ENCODE peak calls at places on chromosomes 6 and 20, in nine cellular contexts. M is kidney epithelial cell, N is glutamatergic neuron, S is fibroblast of lung, K is breast epithelium, A is heart left ventricle, C is nephron progenitor cell, T is lower lobe of right lung, B is ovary. R is an unnamed sample.

GRCh38 chr20:57772349-57772964 is 62.6 kb upstream of the PMEPA1 start:
- DNase-seq in M (peak), N (no peak), S (peak), K (no peak), A (no peak), C (no peak), T (no peak), B (no peak), R (peak)

GRCh38 chr6:70667711-70668498 is at the start of gene SMAP1:
- DNase-seq in M (peak), N (peak), S (peak), K (peak), A (peak), C (peak), T (peak), B (peak), R (peak)

GRCh38 chr6:106918128-106918527 is 56.4 kb downstream of the CD24 start:
- DNase-seq in M (no peak), N (no peak), S (no peak), K (no peak), A (no peak), C (no peak), T (no peak), B (no peak), R (no peak)

GRCh38 chr20:32028647-32029372 is 18.6 kb downstream of the CCM2L start:
- DNase-seq in M (no peak), N (peak), S (no peak), K (no peak), A (no peak), C (peak), T (no peak), B (no peak), R (no peak)

GRCh38 chr6:16318538-16318937 is 80.2 kb downstream of the GMPR start:
- DNase-seq in M (no peak), N (no peak), S (peak), K (no peak), A (no peak), C (no peak), T (no peak), B (no peak), R (peak)

GRCh38 chr6:84653027-84653551 is 111.3 kb downstream of the TBX18 start:
- DNase-seq in M (no peak), N (no peak), S (no peak), K (no peak), A (no peak), C (no peak), T (no peak), B (no peak), R (no peak)

GRCh38 chr20:32252189-32252588 is 25.3 kb upstream of the KIF3B start:
- DNase-seq in M (no peak), N (no peak), S (no peak), K (no peak), A (no peak), C (no peak), T (no peak), B (no peak), R (no peak)

GRCh38 chr20:51735728-51736600 is 32.2 kb downstream of the ATP9A start:
- DNase-seq in M (no peak), N (no peak), S (no peak), K (no peak), A (no peak), C (no peak), T (no peak), B (peak), R (no peak)

GRCh38 chr6:35634316-35634715 is 54.4 kb downstream of the FKBP5 start:
- DNase-seq in M (no peak), N (no peak), S (peak), K (no peak), A (peak), C (no peak), T (no peak), B (no peak), R (no peak)

GRCh38 chr6:108689279-108690161 is 128.8 kb downstream of the FOXO3 start:
- DNase-seq in M (peak), N (no peak), S (peak), K (peak), A (peak), C (no peak), T (peak), B (peak), R (peak)

GRCh38 chr6:47258724-47259347 is 50.9 kb downstream of the TNFRSF21 start:
- DNase-seq in M (no peak), N (no peak), S (no peak), K (no peak), A (no peak), C (no peak), T (no peak), B (no peak), R (no peak)

GRCh38 chr6:26312501-26313390 is 52.3 kb upstream of the BTN3A2 start:
- DNase-seq in M (no peak), N (peak), S (peak), K (peak), A (peak), C (peak), T (peak), B (peak), R (no peak)

GRCh38 chr6:122042851-122043250 is 356.6 kb upstream of the HSF2 start:
- DNase-seq in M (no peak), N (no peak), S (peak), K (no peak), A (peak), C (peak), T (no peak), B (peak), R (no peak)

GRCh38 chr6:149484733-149485700 is at the start of gene ZC3H12D:
- DNase-seq in M (no peak), N (no peak), S (peak), K (no peak), A (peak), C (no peak), T (peak), B (no peak), R (no peak)

GRCh38 chr6:137303436-137303835 is 84.3 kb upstream of the IFNGR1 start:
- DNase-seq in M (no peak), N (no peak), S (no peak), K (no peak), A (no peak), C (no peak), T (no peak), B (no peak), R (no peak)

GRCh38 chr6:56795852-56796532 is 153.3 kb upstream of the DST start:
- DNase-seq in M (no peak), N (no peak), S (peak), K (no peak), A (no peak), C (no peak), T (no peak), B (no peak), R (peak)

GRCh38 chr20:8291873-8292272 is 159.8 kb downstream of the PLCB1 start:
- DNase-seq in M (no peak), N (no peak), S (peak), K (no peak), A (no peak), C (no peak), T (no peak), B (no peak), R (no peak)

GRCh38 chr20:47353697-47354387 is 2.7 kb downstream of the ZMYND8 start:
- DNase-seq in M (no peak), N (no peak), S (peak), K (no peak), A (no peak), C (no peak), T (peak), B (no peak), R (peak)
- TF ChIP-seq CTCF in M (no peak), N (no peak), S (no peak), K (no peak), A (no peak), C (no peak), T (no peak), B (no peak), R (no peak)

DNA sequence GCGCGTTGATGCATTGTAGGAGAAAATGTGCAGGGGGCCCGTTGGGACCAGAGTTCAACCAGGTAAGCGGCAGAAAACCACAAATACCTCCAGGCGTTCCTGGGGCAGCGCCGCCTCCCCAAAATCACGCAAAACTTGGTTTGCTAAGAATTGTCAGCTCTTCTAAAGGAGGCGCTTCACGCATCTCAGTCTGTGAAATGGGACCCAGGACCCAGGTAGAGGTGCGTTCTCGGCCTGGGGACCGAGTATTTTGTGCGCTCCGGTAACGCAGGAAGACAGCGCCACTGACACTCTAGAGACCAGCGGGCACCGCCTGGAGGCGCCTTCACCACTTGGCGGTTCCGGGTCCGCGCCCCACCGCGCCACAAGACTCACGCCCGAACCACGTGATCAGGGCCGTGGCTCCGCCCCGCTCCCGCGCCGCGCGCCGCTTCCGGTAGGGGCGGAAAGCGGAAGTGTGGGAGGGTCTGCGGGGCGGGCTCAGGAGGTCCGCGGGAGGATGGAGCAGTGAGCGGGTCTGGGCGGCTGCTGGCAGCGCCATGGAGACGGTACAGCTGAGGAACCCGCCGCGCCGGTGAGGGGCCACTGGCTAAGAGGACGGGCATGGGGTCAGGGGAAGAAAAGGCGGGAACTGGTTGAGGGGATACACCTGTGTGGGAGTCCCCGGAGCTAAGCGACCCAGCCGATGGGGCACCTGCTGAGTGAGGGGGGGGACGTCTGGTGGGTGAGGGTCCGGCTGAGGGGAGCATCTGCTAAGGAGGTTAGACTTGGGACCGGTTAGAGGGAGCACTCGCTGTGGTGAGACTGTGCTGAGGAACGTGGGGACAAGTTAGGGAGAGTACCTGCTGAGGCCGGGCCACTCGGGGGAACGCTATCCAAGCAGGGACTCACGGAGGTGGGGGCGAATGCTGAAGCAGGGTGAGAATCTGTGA is at the start of gene STK4:
- DNase-seq in M (peak), N (peak), S (peak), K (peak), A (peak), C (peak), T (peak), B (peak), R (peak)
- TF ChIP-seq CTCF in M (peak), N (peak), S (peak), K (peak), A (peak), C (no peak), T (peak), B (no peak), R (peak)

GRCh38 chr6:105136433-105137350 is 43.1 kb downstream of the POPDC3 start:
- DNase-seq in M (no peak), N (peak), S (peak), K (no peak), A (peak), C (peak), T (peak), B (peak), R (peak)

GRCh38 chr6:105135907-105136432 is 43.8 kb downstream of the POPDC3 start:
- DNase-seq in M (no peak), N (no peak), S (peak), K (no peak), A (peak), C (no peak), T (no peak), B (no peak), R (no peak)

GRCh38 chr6:105137388-105137787 is 42.4 kb downstream of the POPDC3 start:
- DNase-seq in M (no peak), N (peak), S (peak), K (no peak), A (peak), C (peak), T (no peak), B (peak), R (no peak)

GRCh38 chr6:105138141-105138540 is 41.7 kb downstream of the POPDC3 start:
- DNase-seq in M (no peak), N (no peak), S (no peak), K (no peak), A (no peak), C (no peak), T (no peak), B (no peak), R (no peak)

GRCh38 chr6:105135056-105135455 is 44.8 kb downstream of the POPDC3 start:
- DNase-seq in M (no peak), N (no peak), S (peak), K (no peak), A (no peak), C (no peak), T (no peak), B (no peak), R (no peak)
- TF ChIP-seq CTCF in M (no peak), N (no peak), S (peak), K (no peak), A (peak), C (no peak), T (no peak), B (no peak), R (no peak)

GRCh38 chr6:217048-217659 is 75.1 kb upstream of the DUSP22 start:
- DNase-seq in M (no peak), N (peak), S (no peak), K (no peak), A (no peak), C (peak), T (no peak), B (no peak), R (no peak)
- TF ChIP-seq CTCF in M (peak), N (peak), S (peak), K (no peak), A (peak), C (peak), T (peak), B (no peak), R (peak)

GRCh38 chr6:41228616-41229015 is 467 bp downstream of the TREML4 start:
- DNase-seq in M (no peak), N (no peak), S (no peak), K (no peak), A (no peak), C (no peak), T (no peak), B (no peak), R (no peak)
- TF ChIP-seq CTCF in M (no peak), N (no peak), S (no peak), K (no peak), A (no peak), C (no peak), T (no peak), B (no peak), R (no peak)

GRCh38 chr20:38601216-38602184 is at the start of gene ARHGAP40:
- DNase-seq in M (no peak), N (peak), S (no peak), K (peak), A (no peak), C (peak), T (peak), B (no peak), R (peak)
- TF ChIP-seq CTCF in M (peak), N (no peak), S (no peak), K (peak), A (no peak), C (no peak), T (no peak), B (no peak), R (no peak)

DNA sequence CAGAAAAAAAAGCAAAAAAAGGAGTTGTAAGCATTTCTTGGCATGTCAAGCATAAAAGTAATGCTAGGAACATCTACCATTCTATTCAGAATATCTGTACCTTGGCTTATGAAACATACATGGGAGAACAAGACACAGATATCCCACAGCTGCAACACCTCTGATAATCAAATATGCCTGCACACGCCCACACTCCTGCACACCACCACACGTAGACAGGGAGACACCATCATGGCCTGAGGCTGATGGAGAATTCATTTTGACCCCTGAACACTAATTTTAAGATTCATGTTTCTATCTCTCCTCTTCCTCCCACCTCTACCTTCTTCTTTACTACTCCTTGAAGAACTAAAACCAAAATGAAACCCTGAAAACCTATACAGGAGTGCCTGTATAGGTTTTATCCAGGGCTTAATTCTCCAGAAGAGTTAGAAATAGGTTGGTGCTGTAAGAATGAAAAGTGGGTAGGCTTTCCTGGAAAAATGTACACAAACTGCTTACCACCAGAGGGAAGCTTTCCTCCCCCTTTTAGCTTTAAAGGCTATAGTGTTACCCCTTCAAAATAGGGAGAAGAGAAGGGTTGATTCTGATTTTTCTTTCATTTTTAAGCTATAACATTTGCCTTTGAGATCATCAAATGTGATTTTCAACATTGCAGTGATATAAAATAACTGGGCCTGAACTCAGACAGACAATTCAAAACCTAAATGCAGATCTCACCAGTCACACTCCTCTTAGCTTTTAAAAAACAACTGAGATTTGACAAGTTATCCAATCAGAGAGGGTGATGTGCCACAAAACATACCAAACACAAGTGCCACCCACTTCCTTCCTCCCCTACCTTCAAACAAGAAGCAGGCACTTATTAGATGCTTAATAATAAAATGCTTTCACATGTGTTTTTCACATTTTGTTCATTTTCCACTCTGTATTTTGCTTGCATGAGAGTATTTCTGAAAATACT is 57.9 kb downstream of the ELOVL5 start:
- DNase-seq in M (no peak), N (no peak), S (no peak), K (no peak), A (no peak), C (no peak), T (no peak), B (no peak), R (no peak)
- TF ChIP-seq CTCF in M (no peak), N (no peak), S (peak), K (no peak), A (no peak), C (no peak), T (no peak), B (no peak), R (no peak)

GRCh38 chr6:111342913-111343312 is 140.1 kb downstream of the REV3L start:
- DNase-seq in M (no peak), N (no peak), S (peak), K (no peak), A (no peak), C (no peak), T (no peak), B (no peak), R (no peak)

GRCh38 chr6:111347589-111347988 is 135.4 kb downstream of the REV3L start:
- DNase-seq in M (no peak), N (no peak), S (no peak), K (no peak), A (no peak), C (no peak), T (no peak), B (no peak), R (no peak)
- TF ChIP-seq CTCF in M (no peak), N (no peak), S (no peak), K (no peak), A (no peak), C (no peak), T (no peak), B (no peak), R (no peak)

GRCh38 chr6:42103218-42103617 is 39.2 kb downstream of the C6orf132 start:
- DNase-seq in M (no peak), N (no peak), S (no peak), K (no peak), A (no peak), C (no peak), T (no peak), B (no peak), R (no peak)

GRCh38 chr6:42104807-42105713 is 37.4 kb downstream of the C6orf132 start:
- DNase-seq in M (no peak), N (peak), S (no peak), K (no peak), A (no peak), C (no peak), T (no peak), B (no peak), R (no peak)

GRCh38 chr6:42105714-42106662 is 36.4 kb downstream of the C6orf132 start:
- DNase-seq in M (no peak), N (no peak), S (no peak), K (no peak), A (no peak), C (no peak), T (no peak), B (peak), R (no peak)

GRCh38 chr6:42103753-42104094 is 38.7 kb downstream of the C6orf132 start:
- DNase-seq in M (no peak), N (no peak), S (no peak), K (no peak), A (no peak), C (no peak), T (no peak), B (no peak), R (no peak)

DNA sequence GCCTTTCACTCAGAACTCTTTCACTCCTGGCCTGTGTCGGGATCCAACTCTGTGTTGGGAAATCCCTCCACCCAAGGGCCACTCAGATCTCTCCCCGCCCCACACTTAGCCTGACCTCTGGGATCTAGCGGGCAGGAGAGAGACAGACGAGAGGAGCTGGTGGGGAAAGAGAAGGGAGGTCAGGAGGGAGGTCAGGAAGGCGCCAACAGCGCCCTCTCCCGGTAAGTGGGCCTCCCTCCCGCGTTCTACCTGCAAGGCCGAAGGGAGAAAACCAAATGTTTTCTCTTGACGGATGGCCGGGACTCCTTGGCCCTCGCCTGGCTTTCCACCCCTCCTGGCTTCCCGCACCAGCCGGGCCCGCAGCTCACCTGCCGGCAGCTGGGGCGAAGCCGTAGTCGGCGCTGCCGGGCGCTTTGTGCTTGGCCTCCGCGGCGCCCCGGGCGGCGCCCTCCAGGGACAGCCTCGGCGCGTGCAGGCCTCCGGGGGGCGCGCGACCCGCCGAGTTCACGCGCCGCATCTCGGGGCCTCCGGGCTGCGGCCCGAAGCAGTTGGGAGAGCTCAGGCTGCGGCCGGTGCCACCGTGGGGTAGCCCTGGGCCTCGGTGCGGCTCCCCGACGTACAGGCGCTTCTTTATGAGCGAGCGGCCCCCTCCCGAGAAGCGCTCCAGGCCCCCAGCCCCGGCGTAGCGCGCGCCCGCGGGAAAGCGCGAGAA is 38.2 kb downstream of the C6orf132 start:
- DNase-seq in M (no peak), N (peak), S (peak), K (no peak), A (peak), C (peak), T (peak), B (peak), R (no peak)
- TF ChIP-seq CTCF in M (peak), N (peak), S (peak), K (no peak), A (peak), C (peak), T (peak), B (no peak), R (no peak)

GRCh38 chr20:43287637-43288036 is 97.9 kb upstream of the PTPRT start:
- DNase-seq in M (no peak), N (no peak), S (no peak), K (no peak), A (no peak), C (no peak), T (no peak), B (no peak), R (no peak)

DNA sequence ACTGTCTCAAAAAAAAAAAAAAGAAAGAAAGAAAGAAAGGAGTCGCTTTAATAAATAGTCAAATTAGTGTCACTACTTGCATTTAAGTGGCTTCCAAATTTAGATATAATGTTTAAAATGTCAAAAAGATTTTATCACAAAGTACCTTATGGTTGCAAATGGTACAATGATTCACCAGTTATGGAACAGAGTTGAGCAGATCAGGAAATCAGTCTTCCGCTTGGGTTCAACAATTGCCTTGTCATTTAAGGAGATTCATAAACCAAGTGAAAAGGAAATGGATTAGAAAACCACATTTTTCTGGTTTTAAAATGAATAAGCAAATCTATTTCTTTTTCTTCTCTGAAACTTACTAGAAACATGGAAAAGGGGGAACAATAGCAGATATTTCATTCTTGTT is 94.8 kb upstream of the PTPRT start:
- DNase-seq in M (no peak), N (no peak), S (no peak), K (no peak), A (no peak), C (no peak), T (no peak), B (no peak), R (no peak)
- TF ChIP-seq CTCF in M (no peak), N (no peak), S (no peak), K (no peak), A (no peak), C (no peak), T (no peak), B (no peak), R (no peak)

R was measured in RWPE1.